ENCODE peak calls at places on chromosomes 1 and 21, in five cellular contexts. D is H7; K is kidney; N is CD8-positive, alpha-beta memory T cell; L is sigmoid colon. J is an unnamed sample.
A peak's percentile ranks its signal among the peaks of the same experiment; 100 is the strongest.

GRCh38 chr1:247172956-247173355 is 1.1 kb upstream of the ZNF124 start:
- DNase-seq in N (no peak), L (no peak), K (no peak), D (no peak), J (no peak)

GRCh38 chr1:155126494-155127104 is 1.1 kb upstream of the EFNA1 start:
- DNase-seq in D (peak; percentile 85), L (peak; percentile 74), K (peak; percentile 83), N (peak; percentile 39), J (peak; percentile 81)

GRCh38 chr1:37631039-37631428 is 3.7 kb downstream of the RSPO1 start:
- DNase-seq in D (no peak), K (no peak), N (no peak), L (no peak), J (no peak)

GRCh38 chr1:59698386-59698785 is 116.4 kb upstream of the HOOK1 start:
- DNase-seq in D (peak; percentile 15), K (no peak), N (no peak), L (no peak), J (no peak)

GRCh38 chr1:185156321-185156853 is 366 bp downstream of the TRMT1L start:
- DNase-seq in K (no peak), D (peak; percentile 61), L (no peak), N (no peak), J (no peak)

GRCh38 chr1:2300851-2301606 is 72.9 kb downstream of the SKI start:
- DNase-seq in D (no peak), K (peak; percentile 96), N (peak; percentile 98), L (peak; percentile 91), J (no peak)

GRCh38 chr21:36163780-36164426 is 7.3 kb downstream of the DOP1B start:
- DNase-seq in N (no peak), D (no peak), K (no peak), L (no peak), J (no peak)

GRCh38 chr1:26353976-26354820 is at the start of gene CRYBG2:
- DNase-seq in K (no peak), L (no peak), N (no peak), D (peak; percentile 49), J (no peak)

GRCh38 chr1:43844114-43844513 is 89.5 kb upstream of the ARTN start:
- DNase-seq in L (no peak), K (no peak), D (no peak), N (no peak), J (no peak)

GRCh38 chr1:89802841-89803240 is 18.0 kb upstream of the LRRC8D start:
- DNase-seq in N (no peak), K (no peak), L (no peak), D (no peak), J (no peak)

GRCh38 chr1:212457740-212458338 is 25.1 kb downstream of the NENF start:
- DNase-seq in N (peak; percentile 24), L (no peak), K (no peak), D (peak; percentile 84), J (peak; percentile 96)

GRCh38 chr21:14479387-14479786 is 66.7 kb downstream of the SAMSN1 start:
- DNase-seq in N (no peak), L (no peak), K (no peak), D (no peak), J (no peak)

DNA sequence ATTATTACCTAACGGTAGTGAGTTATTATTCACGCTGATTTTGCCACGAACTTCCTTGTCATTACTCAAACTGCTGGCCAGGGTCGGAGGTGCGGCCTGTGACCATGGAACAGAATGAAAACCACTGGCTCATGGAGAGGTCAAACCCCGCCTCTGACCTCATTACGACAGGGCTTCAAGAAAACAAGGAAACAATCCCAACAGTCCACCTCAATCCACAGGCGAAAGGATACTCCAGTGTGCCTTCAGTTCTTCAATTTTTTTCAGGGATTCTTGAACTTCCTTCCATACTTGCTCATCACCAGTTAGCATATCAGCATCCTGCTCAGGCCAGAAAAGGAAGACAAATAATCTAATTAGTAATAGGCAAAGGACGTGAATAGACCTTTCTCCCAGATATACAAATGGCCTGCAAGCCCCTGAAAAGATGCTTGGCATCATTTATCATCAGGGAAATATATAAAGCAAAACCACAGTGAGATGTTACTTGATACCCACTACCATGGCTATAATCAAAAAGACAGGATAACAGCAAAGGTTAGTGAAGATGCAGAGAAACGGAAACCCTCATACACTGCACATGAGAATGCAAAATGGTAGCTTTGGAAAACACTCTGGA is 643.4 kb downstream of the SMYD3 start:
- DNase-seq in L (no peak), N (no peak), D (no peak), K (no peak), J (no peak)
- H3K36me3 ChIP-seq in L (no peaks in the 10 kb centered on the region), N (no peaks in the 10 kb centered on the region), D (no peaks in the 10 kb centered on the region), K (no peaks in the 10 kb centered on the region), J (no peaks in the 10 kb centered on the region)

GRCh38 chr1:11826946-11827345 is 20.6 kb downstream of the NPPA start:
- DNase-seq in D (no peak), K (no peak), L (peak; percentile 29), N (no peak), J (no peak)
- H3K36me3 ChIP-seq in D (peaks cover 25% of the 10 kb centered on the region), K (peaks cover 52% of the 10 kb centered on the region), L (peaks cover 98% of the 10 kb centered on the region), N (peaks cover 22% of the 10 kb centered on the region), J (peaks cover 83% of the 10 kb centered on the region)

GRCh38 chr1:235111107-235111506 is 17.5 kb downstream of the TOMM20 start:
- DNase-seq in D (no peak), N (no peak), L (no peak), K (no peak), J (no peak)

GRCh38 chr1:235113183-235113917 is 15.3 kb downstream of the TOMM20 start:
- DNase-seq in D (no peak), K (no peak), N (no peak), L (no peak), J (peak; percentile 33)

GRCh38 chr1:235108876-235109275 is 19.8 kb downstream of the TOMM20 start:
- DNase-seq in L (no peak), K (no peak), D (no peak), N (no peak), J (peak; percentile 46)

GRCh38 chr1:235108185-235108593 is 20.4 kb downstream of the TOMM20 start:
- DNase-seq in K (no peak), L (no peak), D (no peak), N (no peak), J (peak; percentile 54)

DNA sequence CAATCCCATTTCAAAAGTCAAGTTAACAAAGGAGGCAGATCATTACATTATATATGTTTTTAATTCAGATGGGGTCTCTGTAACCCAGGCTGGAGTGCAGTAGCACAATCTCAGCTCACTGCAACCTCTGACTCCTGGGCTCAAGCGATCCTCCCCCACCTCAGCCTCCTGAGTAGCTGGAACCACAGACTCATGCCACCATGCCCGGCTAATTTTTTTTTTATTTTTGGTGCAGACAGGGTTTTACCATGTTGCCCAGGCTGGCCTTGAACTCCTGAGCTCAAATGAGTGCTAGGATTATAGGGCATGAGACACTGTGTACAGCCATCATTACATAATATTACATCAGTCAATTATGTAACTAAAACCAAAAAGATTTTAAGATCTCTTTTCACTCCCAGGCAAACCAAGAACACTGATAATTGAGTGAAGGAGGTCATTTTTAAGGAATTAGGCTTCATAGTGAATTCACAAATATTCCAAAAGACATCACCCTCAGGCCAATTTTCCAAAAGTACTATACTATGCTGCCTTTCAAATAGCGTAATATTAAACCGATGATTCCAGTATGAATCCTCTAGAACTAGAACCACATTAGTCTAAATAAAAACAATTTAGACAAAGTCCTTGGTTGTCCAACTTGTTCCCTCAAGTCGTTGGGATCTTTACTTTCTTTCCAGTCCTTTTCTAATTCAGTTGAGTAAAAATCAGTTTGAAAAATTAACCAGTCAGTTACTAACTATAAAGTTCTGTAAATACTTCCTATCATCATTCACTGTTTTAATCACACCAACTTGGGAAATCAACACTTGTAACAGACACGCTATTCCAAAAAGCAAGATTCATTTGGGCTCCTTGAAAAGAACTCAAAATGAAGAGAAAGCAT is 16.1 kb downstream of the TOMM20 start:
- DNase-seq in K (no peak), N (no peak), L (no peak), D (no peak), J (peak; percentile 23)
- H3K36me3 ChIP-seq in K (peaks cover 27% of the 10 kb centered on the region), N (peaks cover 40% of the 10 kb centered on the region), L (peaks cover 94% of the 10 kb centered on the region), D (peaks cover 39% of the 10 kb centered on the region), J (peaks cover 95% of the 10 kb centered on the region)

DNA sequence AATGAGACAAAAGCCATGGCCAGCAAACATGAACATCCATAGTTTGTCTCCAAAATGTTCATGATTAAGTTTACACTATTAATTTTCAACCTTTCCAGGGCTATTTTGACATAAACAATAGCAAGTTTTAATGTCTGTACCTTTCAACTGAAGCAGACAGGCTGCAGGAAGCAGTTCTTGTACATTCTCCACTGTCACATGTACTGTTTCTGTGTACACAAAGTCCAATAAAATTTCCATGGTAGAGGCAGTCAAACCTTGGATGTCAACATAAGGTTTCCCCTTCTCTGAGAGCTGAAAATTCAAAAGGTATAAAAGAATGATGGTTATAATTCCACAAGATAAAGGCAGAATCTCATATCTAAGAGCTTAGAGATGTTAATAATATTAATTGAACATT is 7.4 kb downstream of the KLHL12 start:
- DNase-seq in N (no peak), D (no peak), L (no peak), K (no peak), J (no peak)
- H3K36me3 ChIP-seq in N (peaks cover 29% of the 10 kb centered on the region), D (peaks cover 11% of the 10 kb centered on the region), L (peaks cover 78% of the 10 kb centered on the region), K (peaks cover 18% of the 10 kb centered on the region), J (peaks cover 68% of the 10 kb centered on the region)

J was measured in endodermal cell.